ENCODE peak calls at places on chromosomes 12 and 14, in five cellular contexts. J is head of caudate nucleus; H is left lung; W is stimulated activated CD4-positive, alpha-beta T cell treated with anti-CD3 and anti-CD28 coated beads, Interleukin-1b, Interleukin-23, amount 100 ng/mL, for 1 hour; X is RCC 7860. N is an unnamed sample.

GRCh38 chr12:66768293-66768692 is 89.4 kb upstream of the GRIP1 start:
- DNase-seq in J (no peak), H (no peak), W (no peak), X (no peak), N (no peak)

GRCh38 chr14:81323621-81324400 is 76.3 kb downstream of the STON2 start:
- DNase-seq in J (no peak), H (peak; percentile 69), W (no peak), X (peak; percentile 20), N (no peak)

GRCh38 chr12:2239376-2240010 is 186.7 kb downstream of the CACNA1C start:
- DNase-seq in J (no peak), H (no peak), W (no peak), X (no peak), N (peak; percentile 95)

GRCh38 chr12:95607642-95608041 is 56.4 kb upstream of the USP44 start:
- DNase-seq in J (no peak), H (no peak), W (no peak), X (no peak), N (no peak)

GRCh38 chr12:65858831-65859230 is 34.5 kb downstream of the HMGA2 start:
- DNase-seq in J (no peak), H (no peak), W (no peak), X (no peak), N (no peak)

GRCh38 chr14:63670692-63671091 is 29.0 kb upstream of the WDR89 start:
- DNase-seq in J (no peak), H (no peak), W (no peak), X (no peak), N (no peak)

GRCh38 chr14:99579903-99580570 is 24.0 kb downstream of the CCDC85C start:
- DNase-seq in J (no peak), H (peak; percentile 88), W (no peak), X (peak; percentile 92), N (no peak)

GRCh38 chr14:50924236-50924635 is 20.0 kb downstream of the PYGL start:
- DNase-seq in J (no peak), H (no peak), W (no peak), X (no peak), N (no peak)

GRCh38 chr14:92731622-92732021 is 16.8 kb downstream of the LGMN start:
- DNase-seq in J (no peak), H (no peak), W (no peak), X (no peak), N (no peak)

GRCh38 chr12:96044017-96044985 is 8.9 kb upstream of the LTA4H start:
- DNase-seq in J (no peak), H (peak; percentile 75), W (no peak), X (no peak), N (no peak)